ENCODE peak calls at places on chromosome 17, in six cellular contexts. L is fibroblast of lung, E is HCT116, F is neural progenitor cell, I is astrocyte, N is Karpas-422. R is an unnamed sample.
A peak's percentile ranks its signal among the peaks of the same experiment; 100 is the strongest.

GRCh38 chr17:60173304-60173807 is 23.6 kb downstream of the CA4 start:
- DNase-seq in N (peak; percentile 69), L (peak; percentile 55), E (no peak), F (no peak), I (peak; percentile 38), R (no peak)

GRCh38 chr17:78438694-78439325 is 60.4 kb downstream of the PGS1 start:
- DNase-seq in F (no peak), L (no peak), E (no peak), N (no peak), I (no peak), R (no peak)

GRCh38 chr17:68491864-68492263 is 20.4 kb upstream of the PRKAR1A start:
- DNase-seq in L (no peak), F (no peak), N (no peak), I (no peak), E (no peak), R (no peak)

GRCh38 chr17:38606646-38607611 is 1.2 kb upstream of the SRCIN1 start:
- DNase-seq in I (no peak), N (no peak), F (no peak), E (no peak), L (no peak), R (peak; percentile 5)

GRCh38 chr17:40022961-40023541 is 7.8 kb downstream of the CSF3 start:
- DNase-seq in I (no peak), N (no peak), E (no peak), L (no peak), F (no peak), R (no peak)

GRCh38 chr17:54270499-54270898 is 447.8 kb downstream of the KIF2B start:
- DNase-seq in E (no peak), N (no peak), I (no peak), F (no peak), L (no peak), R (no peak)

GRCh38 chr17:50051606-50052005 is 4.3 kb upstream of the ITGA3 start:
- DNase-seq in F (no peak), N (no peak), L (no peak), E (no peak), I (no peak), R (no peak)

GRCh38 chr17:77566151-77566550 is 392.4 kb upstream of the TNRC6C start:
- DNase-seq in F (no peak), I (no peak), L (no peak), E (no peak), N (peak; percentile 51), R (no peak)

GRCh38 chr17:21524211-21524591 is 148.0 kb downstream of the KCNJ12 start:
- DNase-seq in E (no peak), I (no peak), N (no peak), F (no peak), L (no peak), R (no peak)

GRCh38 chr17:10976401-10976800 is 138.5 kb upstream of the PIRT start:
- DNase-seq in F (no peak), N (no peak), I (no peak), L (no peak), E (no peak), R (no peak)

GRCh38 chr17:12765544-12765943 is 23.8 kb upstream of the ARHGAP44 start:
- DNase-seq in E (no peak), L (peak; percentile 93), F (no peak), N (no peak), I (peak; percentile 91), R (no peak)

GRCh38 chr17:7019839-7020519 is 2.9 kb upstream of the BCL6B start:
- DNase-seq in L (peak; percentile 50), I (peak; percentile 29), E (no peak), F (peak; percentile 69), N (no peak), R (no peak)

GRCh38 chr17:8109669-8110455 is 8.5 kb downstream of the ALOXE3 start:
- DNase-seq in L (peak; percentile 11), E (no peak), F (peak; percentile 82), I (no peak), N (peak; percentile 89), R (peak; percentile 72)

GRCh38 chr17:50101346-50102163 is 6.4 kb downstream of the PDK2 start:
- DNase-seq in N (peak; percentile 78), I (no peak), L (no peak), E (no peak), F (peak; percentile 40), R (no peak)

GRCh38 chr17:80025140-80025539 is 10.5 kb downstream of the TBC1D16 start:
- DNase-seq in N (no peak), I (no peak), L (no peak), F (peak; percentile 52), E (no peak), R (no peak)

GRCh38 chr17:72514888-72515287 is 394.1 kb downstream of the SOX9 start:
- DNase-seq in I (peak; percentile 93), N (no peak), E (no peak), L (peak; percentile 96), F (no peak), R (no peak)

GRCh38 chr17:64061157-64061898 is 40.9 kb upstream of the ICAM2 start:
- DNase-seq in I (no peak), L (peak; percentile 23), N (no peak), F (no peak), E (no peak), R (peak; percentile 54)

GRCh38 chr17:8192070-8192815 is 2.3 kb upstream of the BORCS6 start:
- DNase-seq in L (peak; percentile 87), I (peak; percentile 83), N (peak; percentile 93), F (peak; percentile 93), E (no peak), R (peak; percentile 86)

GRCh38 chr17:6627019-6627418 is 13.5 kb downstream of the KIAA0753 start:
- DNase-seq in N (no peak), E (no peak), F (no peak), L (peak; percentile 38), I (peak; percentile 14), R (no peak)

GRCh38 chr17:62706598-62707424 is 79.3 kb downstream of the MRC2 start:
- DNase-seq in L (no peak), F (no peak), N (no peak), E (no peak), I (no peak), R (no peak)
- H3K9ac ChIP-seq in L (no peak overlapping the region), F (no peak overlapping the region), N (no peak overlapping the region), E (no peak overlapping the region), I (peak overlapping the region; percentile 90), R (no peak overlapping the region)

DNA sequence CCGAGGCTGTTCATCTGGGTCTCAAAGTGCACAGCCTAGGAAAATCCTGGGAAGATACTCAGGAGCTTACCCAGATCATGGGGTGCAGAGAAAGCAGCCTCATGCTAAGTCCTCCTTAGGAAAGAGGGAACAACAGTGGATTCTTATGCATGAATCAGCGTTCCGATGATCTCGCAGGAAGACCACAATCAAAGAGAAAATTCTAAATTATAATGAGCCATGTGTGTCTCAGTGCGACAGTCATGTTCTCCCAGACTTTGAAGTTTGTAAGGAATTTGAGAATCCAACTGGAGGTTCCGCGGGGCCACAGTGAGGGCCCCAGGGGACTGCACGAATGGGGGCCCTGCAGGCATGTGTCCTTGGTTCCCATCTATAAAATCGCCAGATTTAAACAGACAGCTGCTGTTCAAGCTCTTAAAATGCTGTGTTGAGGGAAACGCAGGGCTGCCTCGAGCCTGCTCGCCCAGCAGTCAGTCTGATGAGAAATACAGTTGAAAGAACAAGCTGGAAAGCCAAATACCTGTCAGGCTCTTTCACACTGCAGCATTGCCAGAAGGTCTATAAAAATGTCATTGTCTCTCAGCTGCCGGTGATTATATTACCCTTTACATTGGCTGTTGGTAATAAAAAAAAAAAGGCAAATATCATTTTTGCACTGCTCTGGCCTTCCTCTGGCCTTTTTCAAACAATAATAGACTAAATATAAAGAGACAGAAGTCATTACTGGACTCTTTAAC is 152.1 kb downstream of the PMP22 start:
- DNase-seq in E (no peak), F (no peak), L (no peak), I (no peak), N (no peak), R (no peak)
- H3K9me3 ChIP-seq in E (no peaks in the 10 kb centered on the region), F (no peaks in the 10 kb centered on the region), L (no peaks in the 10 kb centered on the region), I (peaks cover 6% of the 10 kb centered on the region), N (no peaks in the 10 kb centered on the region), R (no peaks in the 10 kb centered on the region)

DNA sequence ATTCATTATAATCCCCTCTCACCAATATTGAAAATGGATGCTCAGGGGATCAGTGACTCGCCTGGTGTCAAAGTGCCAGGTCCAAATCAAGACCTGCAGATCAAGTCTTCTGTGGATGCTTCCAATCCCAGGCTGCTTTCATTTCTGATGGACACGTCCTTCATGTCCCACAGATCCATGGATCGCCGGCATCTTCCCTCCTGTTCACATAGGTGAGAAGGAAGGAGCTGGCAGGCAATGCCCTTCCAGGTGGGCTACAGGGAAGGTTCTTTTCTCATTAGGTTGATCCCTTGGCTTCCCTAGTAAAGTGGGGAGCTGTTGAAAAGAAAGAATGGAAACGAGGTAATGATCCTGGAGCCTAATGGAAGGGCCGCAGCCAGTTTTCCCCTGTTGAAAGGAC is 159.7 kb upstream of the RPH3AL start:
- DNase-seq in N (no peak), L (no peak), F (no peak), I (no peak), E (no peak), R (no peak)
- H3K4me2 ChIP-seq in N (no peak overlapping the region), L (peak overlapping the region; percentile 79), F (no peak overlapping the region), I (peak overlapping the region; percentile 75), E (no peak overlapping the region), R (no peak overlapping the region)

GRCh38 chr17:42459983-42460300 is 1.3 kb downstream of the ATP6V0A1 start:
- DNase-seq in E (no peak), N (peak; percentile 78), I (peak; percentile 62), L (peak; percentile 71), F (peak; percentile 27), R (peak; percentile 78)

GRCh38 chr17:42459256-42459982 is 741 bp downstream of the ATP6V0A1 start:
- DNase-seq in F (peak; percentile 41), E (no peak), I (peak; percentile 64), N (peak; percentile 69), L (peak; percentile 70), R (peak; percentile 26)

GRCh38 chr17:42458497-42459255 is at the start of gene ATP6V0A1:
- DNase-seq in L (peak; percentile 86), N (peak; percentile 96), I (peak; percentile 69), F (peak; percentile 93), E (peak; percentile 75), R (peak; percentile 85)

GRCh38 chr17:42457107-42457787 is 1.4 kb upstream of the ATP6V0A1 start:
- DNase-seq in N (no peak), F (no peak), L (no peak), E (no peak), I (no peak), R (peak; percentile 23)

DNA sequence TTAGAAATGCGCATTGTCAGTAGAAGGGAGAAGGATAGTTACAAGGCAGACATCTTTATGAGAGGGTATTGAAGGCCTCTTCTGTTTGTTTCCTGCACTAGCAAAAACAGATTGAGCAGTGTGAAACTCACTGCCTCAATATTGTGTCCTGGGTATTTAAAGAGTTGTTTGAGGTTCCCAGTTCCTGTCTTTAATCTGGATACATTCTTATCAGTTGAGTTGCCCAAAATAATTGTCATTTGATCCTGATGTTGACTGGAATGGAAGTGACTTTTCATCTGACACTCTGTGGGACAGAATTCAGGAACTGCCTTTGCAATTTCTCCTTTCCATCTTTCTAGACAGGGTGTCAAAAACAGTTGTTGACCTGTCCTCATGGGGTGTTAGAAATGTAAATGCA is 1.7 kb downstream of the ATP6V0A1 start:
- DNase-seq in F (no peak), E (no peak), N (no peak), I (no peak), L (no peak), R (no peak)
- H3K9ac ChIP-seq in F (no peak overlapping the region), E (peak overlapping the region; percentile 75), N (peak overlapping the region; percentile 89), I (peak overlapping the region; percentile 86), L (no peak overlapping the region), R (peak overlapping the region; percentile 48)

DNA sequence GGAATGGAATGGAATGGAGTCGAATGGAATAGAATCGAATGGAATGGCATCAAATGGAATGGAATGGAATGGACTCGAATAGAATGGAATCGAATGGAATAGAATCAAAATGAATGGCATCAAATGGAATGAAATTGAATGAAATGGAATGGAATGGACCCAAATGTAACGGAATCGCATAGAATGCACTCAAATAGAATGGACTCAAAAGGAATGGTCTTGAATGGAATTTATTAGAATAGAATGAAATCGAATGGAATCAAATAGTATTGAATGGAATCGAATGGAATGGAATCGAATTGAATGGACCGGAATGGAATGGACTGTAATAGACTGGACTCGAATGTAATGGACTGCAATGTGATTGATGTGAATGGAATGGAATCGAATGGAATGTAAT is 501.4 kb upstream of the WSB1 start:
- DNase-seq in N (no peak), F (no peak), E (no peak), L (peak; percentile 36), I (peak; percentile 61), R (no peak)
- H3K9me3 ChIP-seq in N (peaks cover 86% of the 10 kb centered on the region), F (peaks cover 60% of the 10 kb centered on the region), E (peaks cover 84% of the 10 kb centered on the region), L (peaks cover 3% of the 10 kb centered on the region), I (peaks cover 62% of the 10 kb centered on the region), R (no peaks in the 10 kb centered on the region)

R was measured in MM.1S.